ENCODE peak calls at places on chromosome 16, in six cellular contexts. O is GM06990; T is endodermal cell; H is adrenal gland; C is CD4-positive, alpha-beta T cell; L is bronchial epithelial cell. Q is an unnamed sample.
A peak's percentile ranks its signal among the peaks of the same experiment; 100 is the strongest.

GRCh38 chr16:82754716-82755513 is 128.1 kb downstream of the CDH13 start:
- DNase-seq in C (no peak), O (no peak), H (no peak), T (no peak), L (no peak), Q (no peak)

GRCh38 chr16:23505180-23505665 is 5.1 kb downstream of the GGA2 start:
- DNase-seq in L (no peak), H (no peak), C (no peak), T (no peak), O (no peak), Q (no peak)

GRCh38 chr16:82241469-82242052 is 71.5 kb upstream of the MPHOSPH6 start:
- DNase-seq in H (no peak), C (no peak), L (no peak), O (no peak), T (peak; percentile 69), Q (no peak)

GRCh38 chr16:56012479-56012811 is 137.3 kb upstream of the CES5A start:
- DNase-seq in C (no peak), L (no peak), T (no peak), H (no peak), O (no peak), Q (no peak)

GRCh38 chr16:89602273-89602951 is 11.0 kb upstream of the DPEP1 start:
- DNase-seq in T (peak; percentile 87), H (no peak), O (no peak), C (peak; percentile 29), L (peak; percentile 86), Q (no peak)

GRCh38 chr16:13083687-13084086 is 182.3 kb downstream of the SHISA9 start:
- DNase-seq in O (no peak), T (peak; percentile 65), H (no peak), L (no peak), C (no peak), Q (no peak)

GRCh38 chr16:85812031-85812807 is 12.7 kb downstream of the COX4I1 start:
- DNase-seq in T (no peak), L (no peak), C (no peak), O (no peak), H (no peak), Q (no peak)

GRCh38 chr16:69932228-69932627 is 18.9 kb upstream of the CLEC18A start:
- DNase-seq in C (no peak), T (no peak), L (no peak), H (no peak), O (no peak), Q (no peak)

GRCh38 chr16:57038151-57038550 is 48.8 kb downstream of the NLRC5 start:
- DNase-seq in T (no peak), L (peak; percentile 29), C (no peak), O (no peak), H (no peak), Q (no peak)

GRCh38 chr16:22424161-22424937 is 49.9 kb upstream of the CDR2 start:
- DNase-seq in O (no peak), T (peak; percentile 42), L (no peak), H (peak; percentile 79), C (no peak), Q (peak; percentile 18)

GRCh38 chr16:84055801-84056634 is 13.4 kb upstream of the SLC38A8 start:
- DNase-seq in L (no peak), T (no peak), H (peak; percentile 66), O (no peak), C (no peak), Q (no peak)

GRCh38 chr16:1812732-1813163 is 13.9 kb downstream of the HAGH start:
- DNase-seq in C (peak; percentile 33), L (peak; percentile 55), T (peak; percentile 85), H (peak; percentile 37), O (no peak), Q (peak; percentile 68)

GRCh38 chr16:27701381-27701780 is 151.4 kb downstream of the KATNIP start:
- DNase-seq in L (no peak), C (no peak), T (no peak), O (no peak), H (no peak), Q (no peak)

GRCh38 chr16:59210955-59211541 is 476.9 kb upstream of the GOT2 start:
- DNase-seq in L (no peak), H (peak; percentile 17), C (no peak), T (peak; percentile 82), O (no peak), Q (no peak)

GRCh38 chr16:35146031-35146710 is 1686.8 kb downstream of the TP53TG3F start:
- DNase-seq in L (no peak), O (no peak), T (no peak), H (no peak), C (no peak), Q (no peak)

GRCh38 chr16:76162046-76162445 is 115.2 kb upstream of the CNTNAP4 start:
- DNase-seq in L (no peak), T (no peak), C (no peak), O (no peak), H (no peak), Q (no peak)

GRCh38 chr16:56238188-56238587 is 46.9 kb downstream of the GNAO1 start:
- DNase-seq in O (no peak), C (no peak), T (no peak), H (no peak), L (no peak), Q (no peak)

GRCh38 chr16:88475037-88475436 is 22.0 kb downstream of the ZFPM1 start:
- DNase-seq in T (no peak), O (no peak), L (no peak), H (no peak), C (no peak), Q (no peak)

DNA sequence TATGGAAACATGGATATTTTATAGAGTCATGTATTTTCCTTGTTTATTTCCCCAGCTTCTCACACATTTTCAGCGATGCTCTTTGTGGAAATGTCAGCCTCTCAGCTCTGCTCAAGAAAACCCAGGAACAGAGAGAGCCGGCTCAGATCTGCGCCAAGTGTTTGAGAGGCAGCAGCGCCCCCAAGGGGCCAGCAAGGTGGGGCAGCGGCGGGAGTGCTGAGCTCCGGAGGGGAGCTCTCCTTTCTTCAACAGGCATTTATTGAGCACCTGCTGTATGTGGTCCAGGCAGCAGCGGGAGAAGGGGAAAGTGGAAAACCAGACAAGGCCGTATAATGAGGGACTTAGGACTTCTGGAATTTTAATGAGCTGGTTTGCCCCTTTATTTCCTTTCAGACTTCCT is 421.1 kb upstream of the C16orf82 start:
- DNase-seq in C (peak; percentile 17), L (no peak), T (peak; percentile 89), H (no peak), O (no peak), Q (no peak)
- TF ChIP-seq CTCF in C (no peak), L (no peak), T (peak; percentile 93), H (no peak), O (peak; percentile 54), Q (no peak)

DNA sequence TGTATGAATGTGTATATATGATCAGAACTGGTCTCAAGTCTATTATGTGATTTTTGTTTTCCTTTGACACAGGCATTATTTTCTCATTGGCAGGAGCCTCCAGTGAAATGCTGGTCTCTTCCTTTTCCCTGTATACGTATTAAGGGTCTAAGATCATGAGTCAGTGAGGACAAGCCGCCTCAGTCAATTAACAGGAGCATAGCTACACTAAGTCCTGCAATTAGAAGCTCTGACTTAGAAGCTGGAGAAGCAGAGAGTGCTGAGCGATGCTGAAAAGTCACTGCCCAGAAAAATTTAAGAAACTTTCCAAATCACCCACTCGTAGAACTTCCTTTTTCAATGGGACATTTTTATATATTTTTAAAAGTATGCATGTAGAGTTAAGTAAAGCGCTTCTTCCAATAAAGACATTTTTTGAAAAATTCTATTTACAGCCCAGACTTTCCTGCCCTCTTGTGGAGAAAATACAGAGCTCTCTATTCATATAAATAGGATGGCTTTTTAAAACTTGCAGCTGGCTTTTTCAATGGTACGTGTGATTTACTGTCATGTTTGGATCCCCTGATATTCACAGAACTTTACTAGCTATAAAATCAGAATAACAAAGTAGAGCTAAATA is 70.1 kb upstream of the PSMD7 start:
- DNase-seq in L (no peak), C (no peak), T (no peak), H (no peak), O (no peak), Q (no peak)
- TF ChIP-seq CTCF in L (peak; percentile 30), C (no peak), T (peak; percentile 82), H (no peak), O (peak; percentile 49), Q (peak; percentile 32)

GRCh38 chr16:17277981-17278381 is 192.8 kb downstream of the XYLT1 start:
- DNase-seq in O (no peak), T (peak; percentile 86), H (no peak), C (no peak), L (no peak), Q (peak; percentile 70)
- TF ChIP-seq CTCF in O (peak; percentile 73), T (peak; percentile 80), H (peak; percentile 47), C (no peak), L (no peak), Q (peak; percentile 47)

GRCh38 chr16:21277927-21278706 is at the start of gene CRYM:
- DNase-seq in H (peak; percentile 60), L (peak; percentile 15), O (peak; percentile 56), T (peak; percentile 92), C (no peak), Q (peak; percentile 80)

GRCh38 chr16:21279501-21279900 is 1.4 kb upstream of the CRYM start:
- DNase-seq in O (no peak), L (no peak), H (no peak), T (no peak), C (no peak), Q (no peak)

GRCh38 chr16:21284414-21284813 is 6.3 kb upstream of the CRYM start:
- DNase-seq in T (no peak), C (no peak), H (no peak), O (no peak), L (no peak), Q (no peak)

GRCh38 chr16:21283521-21284289 is 5.6 kb upstream of the CRYM start:
- DNase-seq in T (peak; percentile 91), L (peak; percentile 8), H (no peak), C (no peak), O (peak; percentile 35), Q (peak; percentile 56)

DNA sequence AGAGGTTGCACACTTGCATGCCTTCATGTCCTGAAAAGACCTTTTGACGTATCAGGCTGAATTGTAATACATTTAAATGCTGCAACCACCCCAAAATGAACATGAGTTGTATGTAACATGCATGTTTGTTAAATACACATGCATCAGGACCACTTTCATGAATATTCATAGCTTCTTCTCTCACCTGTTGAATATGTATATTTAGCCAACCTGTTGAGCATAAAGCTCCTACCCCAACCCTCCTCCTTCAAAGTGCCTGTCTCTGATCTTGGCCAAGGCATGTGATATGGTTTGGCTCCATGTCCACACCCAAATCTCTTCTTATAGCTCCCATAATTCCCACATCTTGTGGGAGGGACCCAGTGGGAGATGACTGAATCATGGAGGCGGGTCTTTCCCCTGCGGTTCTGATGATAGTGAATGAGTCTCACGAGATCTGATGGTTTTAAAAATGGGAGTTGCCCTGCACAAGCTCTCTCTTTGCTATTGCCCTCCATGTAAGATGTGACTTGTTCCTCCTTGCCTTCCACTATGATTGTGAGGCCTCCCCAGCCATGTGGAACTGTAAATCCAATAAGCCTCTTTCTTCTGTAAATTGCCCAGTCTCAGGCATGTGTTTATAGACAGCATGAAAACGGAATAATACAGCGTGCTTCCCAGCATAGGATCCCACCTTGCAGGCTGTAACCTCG is 3.8 kb upstream of the CRYM start:
- DNase-seq in T (peak; percentile 17), O (no peak), C (no peak), H (no peak), L (no peak), Q (no peak)
- TF ChIP-seq CTCF in T (no peak), O (no peak), C (no peak), H (no peak), L (no peak), Q (no peak)

DNA sequence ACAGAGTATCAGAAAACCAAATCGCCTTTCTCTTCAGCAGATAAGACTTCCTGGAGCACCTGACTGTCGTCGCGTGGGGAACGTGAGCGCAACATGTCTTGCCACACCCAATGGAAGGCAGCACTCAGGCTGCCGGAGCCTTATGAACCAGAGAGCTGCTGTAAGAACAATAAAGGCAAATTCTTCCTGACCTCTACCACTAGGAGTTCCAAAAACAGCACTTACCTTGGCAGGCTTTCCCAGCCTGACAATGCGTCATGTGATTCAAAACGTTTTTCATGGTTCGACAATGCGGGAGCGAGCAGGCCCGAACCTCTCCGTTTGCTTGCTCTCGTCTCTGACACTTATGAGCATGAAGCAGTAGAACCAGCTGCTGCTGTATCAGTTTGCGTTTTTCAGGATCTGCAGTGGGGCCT is 75.8 kb upstream of the TRAP1 start:
- DNase-seq in H (no peak), O (no peak), T (no peak), L (peak; percentile 84), C (no peak), Q (no peak)
- TF ChIP-seq CTCF in H (no peak), O (no peak), T (peak; percentile 41), L (peak; percentile 51), C (no peak), Q (no peak)

Q was measured in transverse colon.